ENCODE peak calls at places on chromosome 17, in eight cellular contexts. Y, E, A, Q, H, F, B and V are unnamed samples.

GRCh38 chr17:37358830-37359681 is 16.7 kb upstream of the C17orf78 start:
- DNase-seq in Y (peak), E (peak), A (peak), Q (peak), H (peak), F (peak), B (peak), V (no peak)

GRCh38 chr17:7579839-7580630 is 597 bp downstream of the CD68 start:
- DNase-seq in Y (no peak), E (no peak), A (peak), Q (no peak), H (no peak), F (peak), B (no peak), V (no peak)

GRCh38 chr17:29342148-29342765 is 47.9 kb upstream of the TAOK1 start:
- DNase-seq in Y (no peak), E (no peak), A (peak), Q (no peak), H (no peak), F (no peak), B (no peak), V (no peak)

GRCh38 chr17:1485748-1486376 is 6.6 kb downstream of the MYO1C start:
- DNase-seq in Y (peak), E (peak), A (peak), Q (peak), H (no peak), F (peak), B (peak), V (no peak)

GRCh38 chr17:64148699-64149098 is 18.8 kb upstream of the ERN1 start:
- DNase-seq in Y (no peak), E (no peak), A (no peak), Q (no peak), H (no peak), F (no peak), B (peak), V (no peak)

GRCh38 chr17:48127371-48128051 is 19.9 kb downstream of the SNX11 start:
- DNase-seq in Y (peak), E (no peak), A (peak), Q (no peak), H (no peak), F (no peak), B (peak), V (no peak)

GRCh38 chr17:41666336-41666680 is 22.4 kb upstream of the EIF1 start:
- DNase-seq in Y (peak), E (peak), A (peak), Q (peak), H (peak), F (peak), B (peak), V (no peak)

GRCh38 chr17:37131064-37131463 is 182.3 kb downstream of the AATF start:
- DNase-seq in Y (peak), E (peak), A (no peak), Q (no peak), H (peak), F (no peak), B (no peak), V (no peak)

GRCh38 chr17:39781814-39782213 is 44.1 kb downstream of the GRB7 start:
- DNase-seq in Y (no peak), E (no peak), A (no peak), Q (no peak), H (no peak), F (no peak), B (no peak), V (no peak)

GRCh38 chr17:78853926-78854394 is 13.3 kb upstream of the USP36 start:
- DNase-seq in Y (no peak), E (no peak), A (no peak), Q (peak), H (no peak), F (no peak), B (no peak), V (no peak)

GRCh38 chr17:76715462-76715830 is 4.7 kb upstream of the MXRA7 start:
- DNase-seq in Y (no peak), E (no peak), A (no peak), Q (no peak), H (no peak), F (peak), B (no peak), V (no peak)

GRCh38 chr17:80021600-80021999 is 14.1 kb downstream of the TBC1D16 start:
- DNase-seq in Y (no peak), E (no peak), A (no peak), Q (no peak), H (no peak), F (no peak), B (no peak), V (no peak)

GRCh38 chr17:39867084-39867890 is 715 bp upstream of the ZPBP2 start:
- DNase-seq in Y (no peak), E (no peak), A (no peak), Q (no peak), H (no peak), F (peak), B (no peak), V (no peak)

GRCh38 chr17:9142772-9143494 is 121.6 kb downstream of the NTN1 start:
- DNase-seq in Y (no peak), E (no peak), A (peak), Q (no peak), H (no peak), F (no peak), B (no peak), V (no peak)

GRCh38 chr17:1241904-1242303 is 28.3 kb upstream of the BHLHA9 start:
- DNase-seq in Y (peak), E (no peak), A (no peak), Q (no peak), H (no peak), F (no peak), B (no peak), V (no peak)

GRCh38 chr17:9971991-9972390 is 66.9 kb upstream of the RCVRN start:
- DNase-seq in Y (peak), E (no peak), A (no peak), Q (peak), H (no peak), F (no peak), B (peak), V (no peak)

GRCh38 chr17:47253541-47254402 is at the start of gene ITGB3:
- DNase-seq in Y (peak), E (peak), A (peak), Q (peak), H (peak), F (peak), B (peak), V (no peak)

GRCh38 chr17:36212958-36213357 is 2.1 kb downstream of the CCL4L2 start:
- DNase-seq in Y (no peak), E (no peak), A (no peak), Q (no peak), H (no peak), F (peak), B (no peak), V (no peak)

GRCh38 chr17:65564793-65565192 is 3.3 kb upstream of the AXIN2 start:
- DNase-seq in Y (peak), E (peak), A (no peak), Q (no peak), H (no peak), F (no peak), B (no peak), V (no peak)

GRCh38 chr17:36460265-36460937 is 26.1 kb upstream of the ZNHIT3 start:
- DNase-seq in Y (no peak), E (no peak), A (no peak), Q (no peak), H (no peak), F (no peak), B (no peak), V (no peak)

GRCh38 chr17:1153795-1154546 is 25.8 kb downstream of the ABR start:
- DNase-seq in Y (peak), E (peak), A (peak), Q (peak), H (no peak), F (no peak), B (peak), V (no peak)

GRCh38 chr17:75231071-75231470 is 25.6 kb downstream of the NUP85 start:
- DNase-seq in Y (no peak), E (no peak), A (peak), Q (no peak), H (no peak), F (no peak), B (no peak), V (no peak)

GRCh38 chr17:57679356-57679755 is 65.7 kb downstream of the CCDC182 start:
- DNase-seq in Y (no peak), E (no peak), A (no peak), Q (peak), H (no peak), F (no peak), B (no peak), V (no peak)

GRCh38 chr17:64097196-64097936 is 32.6 kb downstream of the ERN1 start:
- DNase-seq in Y (peak), E (no peak), A (no peak), Q (no peak), H (no peak), F (no peak), B (peak), V (no peak)

GRCh38 chr17:57288034-57288752 is 31.9 kb downstream of the MSI2 start:
- DNase-seq in Y (peak), E (no peak), A (no peak), Q (no peak), H (no peak), F (no peak), B (no peak), V (no peak)

GRCh38 chr17:65532491-65532890 is 29.0 kb downstream of the AXIN2 start:
- DNase-seq in Y (no peak), E (no peak), A (no peak), Q (no peak), H (no peak), F (no peak), B (no peak), V (no peak)

GRCh38 chr17:50100480-50100883 is 5.3 kb downstream of the PDK2 start:
- DNase-seq in Y (no peak), E (no peak), A (peak), Q (peak), H (no peak), F (no peak), B (no peak), V (no peak)

GRCh38 chr17:50102164-50102991 is 7.2 kb downstream of the PDK2 start:
- DNase-seq in Y (no peak), E (no peak), A (peak), Q (peak), H (no peak), F (no peak), B (no peak), V (no peak)

GRCh38 chr17:50101346-50102163 is 6.4 kb downstream of the PDK2 start:
- DNase-seq in Y (no peak), E (peak), A (peak), Q (peak), H (no peak), F (no peak), B (no peak), V (no peak)

GRCh38 chr17:50099003-50099402 is 3.9 kb downstream of the PDK2 start:
- DNase-seq in Y (no peak), E (no peak), A (peak), Q (no peak), H (no peak), F (no peak), B (no peak), V (no peak)

DNA sequence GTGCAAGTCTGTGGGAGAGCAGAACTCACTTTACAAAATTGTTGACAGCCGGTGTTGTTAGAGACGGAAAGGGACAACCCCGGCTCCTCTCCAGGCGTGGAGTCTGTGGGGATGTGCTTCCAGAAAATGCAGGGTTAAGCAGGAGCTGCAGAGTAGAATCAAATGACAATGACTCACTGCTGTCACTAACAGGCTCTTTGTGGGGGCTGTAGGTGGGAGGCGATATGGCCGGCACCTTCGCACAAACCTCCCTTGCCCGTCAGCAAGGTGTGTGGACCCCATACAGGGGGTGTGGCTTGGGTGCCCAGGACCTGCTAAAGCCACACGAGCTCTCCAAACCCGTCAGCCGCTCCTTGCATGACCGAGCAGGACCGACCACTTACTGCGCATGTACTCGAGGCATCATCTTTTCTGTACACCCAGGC is 5.8 kb downstream of the PDK2 start:
- DNase-seq in Y (no peak), E (no peak), A (peak), Q (no peak), H (no peak), F (no peak), B (no peak), V (no peak)
- H3K9ac ChIP-seq in Y (no peak), E (no peak), A (peak), Q (peak), H (no peak), F (no peak), B (no peak), V (no peak)

GRCh38 chr17:56165017-56165720 is 11.9 kb downstream of the ANKFN1 start:
- DNase-seq in Y (no peak), E (no peak), A (no peak), Q (no peak), H (no peak), F (no peak), B (no peak), V (no peak)
- H3K9ac ChIP-seq in Y (no peak), E (no peak), A (no peak), Q (no peak), H (no peak), F (no peak), B (no peak), V (no peak)

GRCh38 chr17:50258647-50259483 is 15.4 kb upstream of the TMEM92 start:
- DNase-seq in Y (peak), E (no peak), A (peak), Q (no peak), H (no peak), F (no peak), B (no peak), V (no peak)

GRCh38 chr17:50262001-50262794 is 12.1 kb upstream of the TMEM92 start:
- DNase-seq in Y (no peak), E (no peak), A (peak), Q (no peak), H (no peak), F (no peak), B (no peak), V (no peak)

GRCh38 chr17:50261051-50261915 is 13.0 kb upstream of the TMEM92 start:
- DNase-seq in Y (no peak), E (no peak), A (peak), Q (no peak), H (no peak), F (no peak), B (no peak), V (no peak)

GRCh38 chr17:50259484-50260324 is 14.6 kb upstream of the TMEM92 start:
- DNase-seq in Y (peak), E (no peak), A (peak), Q (no peak), H (no peak), F (no peak), B (no peak), V (no peak)

DNA sequence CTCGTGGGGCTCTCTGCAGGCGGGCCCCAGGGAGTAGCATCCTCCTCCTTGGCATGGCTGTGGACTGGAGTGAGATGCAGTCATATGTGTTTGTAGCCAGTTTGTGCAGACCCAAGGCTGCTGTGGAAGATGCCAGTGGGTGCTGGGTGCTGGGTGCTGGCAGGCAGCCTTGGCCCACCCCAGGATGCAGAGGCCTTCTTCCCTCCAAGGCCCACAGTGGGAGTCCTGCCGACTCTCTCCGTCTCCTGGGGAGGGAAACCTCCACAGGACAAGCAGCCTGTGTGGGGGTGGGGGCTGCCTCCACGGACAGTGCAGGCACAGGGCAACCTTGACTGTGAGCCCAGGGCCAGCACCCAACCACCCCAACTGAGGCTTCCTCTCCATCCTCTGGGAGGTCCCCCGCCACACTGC is 13.8 kb upstream of the TMEM92 start:
- DNase-seq in Y (no peak), E (no peak), A (peak), Q (no peak), H (no peak), F (no peak), B (no peak), V (no peak)
- H3K9ac ChIP-seq in Y (no peak), E (no peak), A (no peak), Q (no peak), H (no peak), F (no peak), B (no peak), V (no peak)

DNA sequence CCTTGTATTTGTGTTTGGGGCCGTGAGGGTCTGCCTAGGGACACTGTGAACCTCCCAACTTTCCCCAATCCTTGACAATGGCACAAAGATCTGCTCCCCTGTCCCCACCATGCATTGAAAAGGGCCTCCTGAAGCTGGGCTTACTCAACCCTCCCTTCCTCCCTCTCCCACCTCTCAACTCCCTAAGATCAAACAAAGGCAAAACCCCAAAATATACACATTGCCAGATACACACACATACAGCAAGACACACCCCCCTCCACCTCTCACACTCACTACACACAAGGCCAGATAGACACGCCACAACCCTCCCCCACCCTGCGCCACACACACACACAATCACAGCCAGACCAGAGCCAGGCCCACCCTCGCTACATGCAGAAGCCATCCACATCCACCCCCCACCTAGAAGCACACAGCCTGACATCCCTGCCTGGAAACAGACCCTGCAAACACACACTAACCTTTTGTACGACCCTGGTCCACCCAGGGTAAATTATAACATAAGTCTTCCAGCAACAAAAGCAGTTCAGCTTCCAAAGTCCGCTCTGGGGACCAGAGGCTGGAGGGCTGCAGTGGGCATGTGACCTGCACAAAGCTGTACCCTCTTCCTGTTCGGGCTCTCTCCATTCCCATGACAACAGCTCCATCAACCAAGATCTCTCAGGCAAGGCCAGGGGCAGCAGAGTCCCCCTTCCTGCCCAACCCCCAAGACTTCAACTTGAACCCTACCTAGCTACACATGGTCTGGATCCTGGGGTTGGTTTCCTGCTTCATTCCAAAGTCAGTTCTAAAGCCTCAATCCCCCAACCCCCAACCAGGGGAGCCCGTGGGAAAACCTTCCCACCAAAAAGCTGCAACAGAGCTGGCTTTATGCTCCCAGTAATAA is 1.9 kb downstream of the PCGF2 start:
- DNase-seq in Y (no peak), E (no peak), A (no peak), Q (peak), H (no peak), F (no peak), B (no peak), V (no peak)
- H3K9ac ChIP-seq in Y (peak), E (peak), A (peak), Q (peak), H (peak), F (no peak), B (peak), V (peak)

GRCh38 chr17:44862278-44862914 is 14.7 kb downstream of the HIGD1B start:
- DNase-seq in Y (no peak), E (no peak), A (no peak), Q (no peak), H (no peak), F (no peak), B (no peak), V (no peak)
- H3K9ac ChIP-seq in Y (no peak), E (no peak), A (no peak), Q (no peak), H (no peak), F (no peak), B (no peak), V (no peak)